ENCODE peak calls at places on chromosomes 2 and 18, in five cellular contexts. One of them, this sample, is unnamed.

GRCh38 chr18:62486290-62486964 is 36.4 kb upstream of the ZCCHC2 start:
- DNase-seq in ovary: no peak
- DNase-seq in Peyer's patch: no peak
- DNase-seq in A549: peak
- DNase-seq in uterus: no peak
- DNase-seq in this sample: no peak

GRCh38 chr18:22391571-22392359 is 25.9 kb downstream of the CTAGE1 start:
- DNase-seq in ovary: no peak
- DNase-seq in Peyer's patch: no peak
- DNase-seq in A549: no peak
- DNase-seq in uterus: peak
- DNase-seq in this sample: no peak

GRCh38 chr2:64966017-64966416 is 23.2 kb upstream of the SLC1A4 start:
- DNase-seq in ovary: no peak
- DNase-seq in Peyer's patch: no peak
- DNase-seq in A549: no peak
- DNase-seq in uterus: no peak
- DNase-seq in this sample: no peak

GRCh38 chr2:233480490-233481202 is 85.9 kb downstream of the USP40 start:
- DNase-seq in ovary: no peak
- DNase-seq in Peyer's patch: no peak
- DNase-seq in A549: no peak
- DNase-seq in uterus: no peak
- DNase-seq in this sample: peak

GRCh38 chr2:24200799-24201198 is 25.9 kb downstream of the FAM228A start:
- DNase-seq in ovary: no peak
- DNase-seq in Peyer's patch: no peak
- DNase-seq in A549: no peak
- DNase-seq in uterus: no peak
- DNase-seq in this sample: no peak

GRCh38 chr18:58128286-58129018 is 84.4 kb downstream of the NEDD4L start:
- DNase-seq in ovary: no peak
- DNase-seq in Peyer's patch: no peak
- DNase-seq in A549: no peak
- DNase-seq in uterus: no peak
- DNase-seq in this sample: no peak

GRCh38 chr18:25230658-25231326 is 121.2 kb downstream of the ZNF521 start:
- DNase-seq in ovary: peak
- DNase-seq in Peyer's patch: no peak
- DNase-seq in A549: no peak
- DNase-seq in uterus: peak
- DNase-seq in this sample: peak

GRCh38 chr2:85976106-85976920 is 87.5 kb upstream of the ST3GAL5 start:
- DNase-seq in ovary: no peak
- DNase-seq in Peyer's patch: no peak
- DNase-seq in A549: no peak
- DNase-seq in uterus: no peak
- DNase-seq in this sample: no peak

GRCh38 chr18:24403076-24403475 is 5.5 kb upstream of the OSBPL1A start:
- DNase-seq in ovary: no peak
- DNase-seq in Peyer's patch: no peak
- DNase-seq in A549: no peak
- DNase-seq in uterus: no peak
- DNase-seq in this sample: no peak

GRCh38 chr2:130819915-130820861 is 16.5 kb upstream of the ARHGEF4 start:
- DNase-seq in ovary: no peak
- DNase-seq in Peyer's patch: no peak
- DNase-seq in A549: no peak
- DNase-seq in uterus: no peak
- DNase-seq in this sample: no peak

GRCh38 chr2:69097148-69097610 is 84.2 kb downstream of the ANTXR1 start:
- DNase-seq in ovary: no peak
- DNase-seq in Peyer's patch: no peak
- DNase-seq in A549: no peak
- DNase-seq in uterus: no peak
- DNase-seq in this sample: no peak

GRCh38 chr18:79855147-79855910 is 57.6 kb downstream of the KCNG2 start:
- DNase-seq in ovary: no peak
- DNase-seq in Peyer's patch: peak
- DNase-seq in A549: no peak
- DNase-seq in uterus: no peak
- DNase-seq in this sample: no peak

DNA sequence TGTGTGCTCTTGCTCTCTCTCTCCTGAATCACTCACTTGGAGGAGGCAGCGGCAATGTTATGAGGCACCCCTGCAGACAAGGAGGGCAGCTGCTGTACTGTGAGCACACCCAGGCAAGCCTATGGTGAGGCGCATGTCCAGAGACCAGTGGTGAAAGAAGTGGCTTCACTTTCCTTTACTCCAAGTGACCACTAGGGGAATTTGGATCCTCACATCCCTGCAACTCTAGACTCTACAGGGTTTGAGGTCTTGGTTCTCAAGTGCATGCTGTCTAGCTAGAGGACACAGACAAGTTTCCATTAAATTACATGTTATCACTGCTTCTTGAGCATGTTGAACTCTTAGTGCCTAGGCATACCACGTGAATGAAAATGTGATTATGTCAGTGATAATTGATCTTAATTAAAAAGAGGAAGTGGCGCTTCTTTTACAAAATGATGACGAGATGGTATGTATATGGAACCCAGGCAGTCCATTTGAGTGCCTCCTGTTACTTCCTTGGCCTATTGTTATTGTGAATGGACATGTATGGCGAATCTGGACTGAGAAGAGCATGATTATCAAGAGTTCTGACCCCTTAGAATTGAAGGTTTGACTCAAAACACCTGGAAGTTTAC is 181.0 kb upstream of the CDH2 start:
- DNase-seq in ovary: no peak
- DNase-seq in Peyer's patch: no peak
- DNase-seq in A549: no peak
- DNase-seq in uterus: no peak
- DNase-seq in this sample: no peak
- TF ChIP-seq CTCF in ovary: no peak
- TF ChIP-seq CTCF in Peyer's patch: no peak
- TF ChIP-seq CTCF in A549: no peak
- TF ChIP-seq CTCF in uterus: no peak
- TF ChIP-seq CTCF in this sample: peak

GRCh38 chr2:33531345-33532059 is 55.1 kb downstream of the RASGRP3 start:
- DNase-seq in ovary: no peak
- DNase-seq in Peyer's patch: no peak
- DNase-seq in A549: no peak
- DNase-seq in uterus: no peak
- DNase-seq in this sample: no peak
- TF ChIP-seq POLR2A in ovary: no peak
- TF ChIP-seq POLR2A in Peyer's patch: no peak
- TF ChIP-seq POLR2A in A549: no peak
- TF ChIP-seq POLR2A in uterus: no peak
- TF ChIP-seq POLR2A in this sample: no peak

GRCh38 chr18:12236934-12237832 is 17.0 kb upstream of the CIDEA start:
- DNase-seq in ovary: peak
- DNase-seq in Peyer's patch: peak
- DNase-seq in A549: peak
- DNase-seq in uterus: peak
- DNase-seq in this sample: peak

GRCh38 chr18:12234451-12235190 is 19.5 kb upstream of the CIDEA start:
- DNase-seq in ovary: no peak
- DNase-seq in Peyer's patch: no peak
- DNase-seq in A549: no peak
- DNase-seq in uterus: no peak
- DNase-seq in this sample: no peak

GRCh38 chr18:12238861-12239260 is 15.3 kb upstream of the CIDEA start:
- DNase-seq in ovary: no peak
- DNase-seq in Peyer's patch: no peak
- DNase-seq in A549: no peak
- DNase-seq in uterus: no peak
- DNase-seq in this sample: no peak

GRCh38 chr18:12233378-12233777 is 20.8 kb upstream of the CIDEA start:
- DNase-seq in ovary: no peak
- DNase-seq in Peyer's patch: no peak
- DNase-seq in A549: no peak
- DNase-seq in uterus: no peak
- DNase-seq in this sample: no peak

GRCh38 chr18:12236141-12236540 is 18.0 kb upstream of the CIDEA start:
- DNase-seq in ovary: no peak
- DNase-seq in Peyer's patch: no peak
- DNase-seq in A549: no peak
- DNase-seq in uterus: no peak
- DNase-seq in this sample: no peak
- TF ChIP-seq CTCF in ovary: no peak
- TF ChIP-seq CTCF in Peyer's patch: no peak
- TF ChIP-seq CTCF in A549: no peak
- TF ChIP-seq CTCF in uterus: no peak
- TF ChIP-seq CTCF in this sample: no peak

DNA sequence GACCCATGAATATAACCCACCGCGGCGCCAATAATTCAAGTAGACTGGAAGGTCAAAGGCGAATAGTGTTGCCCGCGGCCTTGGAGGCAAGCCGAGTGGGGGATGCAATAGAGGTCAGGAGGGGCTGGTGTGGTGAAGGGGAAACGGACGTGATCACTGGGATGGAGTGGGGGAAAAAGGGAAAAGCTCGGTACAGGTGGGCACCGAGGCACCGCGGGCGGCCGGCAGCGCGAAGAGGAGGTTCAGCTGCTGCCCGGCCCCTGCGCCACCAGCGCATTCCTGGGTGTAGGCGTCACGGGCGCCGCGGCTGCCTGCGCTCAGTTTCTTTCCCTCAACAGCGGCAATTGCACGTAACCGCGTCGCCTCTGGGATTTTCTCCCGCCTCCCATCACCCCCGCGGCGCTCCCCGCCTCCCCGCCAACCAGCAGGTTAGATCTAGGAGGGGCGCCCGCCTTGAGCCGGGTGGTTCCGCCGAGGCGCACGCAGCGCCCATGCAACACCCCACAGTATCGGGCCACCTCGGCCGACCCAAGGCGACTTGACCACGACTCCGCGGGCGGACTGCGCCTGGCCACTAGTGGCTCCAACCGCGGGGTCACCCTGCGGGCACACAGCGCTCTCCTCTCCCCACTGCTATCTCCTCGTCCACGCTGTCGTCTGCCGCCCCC is 1.5 kb downstream of the RND3 start:
- DNase-seq in ovary: peak
- DNase-seq in Peyer's patch: no peak
- DNase-seq in A549: peak
- DNase-seq in uterus: peak
- DNase-seq in this sample: peak
- TF ChIP-seq POLR2A in ovary: no peak
- TF ChIP-seq POLR2A in Peyer's patch: peak
- TF ChIP-seq POLR2A in A549: peak
- TF ChIP-seq POLR2A in uterus: peak
- TF ChIP-seq POLR2A in this sample: peak

This sample was measured in heart left ventricle.